ENCODE peak calls at places on chromosome 13, in four cellular contexts. X is AG09309, J is adipocyte, M is ovary. F is an unnamed sample.

GRCh38 chr13:85828094-85828684 is 29.0 kb upstream of the SLITRK6 start:
- DNase-seq in X (no peak), J (peak; percentile 75), M (no peak), F (peak; percentile 11)

GRCh38 chr13:98507060-98507797 is 69.7 kb downstream of the STK24 start:
- DNase-seq in X (no peak), J (peak; percentile 52), M (peak; percentile 76), F (peak; percentile 65)

GRCh38 chr13:73593199-73593765 is 534.5 kb downstream of the KLF5 start:
- DNase-seq in X (no peak), J (no peak), M (no peak), F (no peak)

GRCh38 chr13:112354330-112355273 is 21.6 kb upstream of the SPACA7 start:
- DNase-seq in X (no peak), J (no peak), M (no peak), F (no peak)

GRCh38 chr13:98273824-98274786 is 97.0 kb upstream of the RNF113B start:
- DNase-seq in X (no peak), J (no peak), M (no peak), F (no peak)

GRCh38 chr13:75961911-75962310 is 325.8 kb downstream of the LMO7 start:
- DNase-seq in X (no peak), J (no peak), M (no peak), F (no peak)

GRCh38 chr13:25253702-25254101 is 33.6 kb downstream of the MTMR6 start:
- DNase-seq in X (no peak), J (peak; percentile 18), M (no peak), F (peak; percentile 10)

GRCh38 chr13:33723772-33724435 is 94.0 kb upstream of the RFC3 start:
- DNase-seq in X (peak; percentile 64), J (peak; percentile 94), M (peak; percentile 63), F (peak; percentile 84)

GRCh38 chr13:33548065-33548464 is 262.5 kb upstream of the STARD13 start:
- DNase-seq in X (no peak), J (no peak), M (no peak), F (no peak)

GRCh38 chr13:22092791-22093545 is 422.1 kb downstream of the FGF9 start:
- DNase-seq in X (no peak), J (no peak), M (no peak), F (peak; percentile 66)

GRCh38 chr13:33194820-33195692 is 90.5 kb downstream of the STARD13 start:
- DNase-seq in X (peak; percentile 89), J (peak; percentile 92), M (no peak), F (peak; percentile 82)

GRCh38 chr13:91745962-91746361 is 347.5 kb downstream of the GPC5 start:
- DNase-seq in X (no peak), J (no peak), M (no peak), F (no peak)

GRCh38 chr13:59487883-59488282 is 675.8 kb downstream of the DIAPH3 start:
- DNase-seq in X (no peak), J (no peak), M (no peak), F (no peak)

GRCh38 chr13:39616087-39616694 is 13.2 kb upstream of the LHFPL6 start:
- DNase-seq in X (no peak), J (peak; percentile 91), M (no peak), F (peak; percentile 60)

GRCh38 chr13:23969672-23970071 is 72.4 kb upstream of the C1QTNF9B start:
- DNase-seq in X (no peak), J (peak; percentile 15), M (no peak), F (peak; percentile 58)

GRCh38 chr13:33543631-33544030 is 258.1 kb upstream of the STARD13 start:
- DNase-seq in X (no peak), J (peak; percentile 27), M (no peak), F (no peak)

GRCh38 chr13:43522788-43523187 is 264.0 kb downstream of the ENOX1 start:
- DNase-seq in X (peak; percentile 25), J (peak; percentile 38), M (no peak), F (peak; percentile 87)

GRCh38 chr13:29196409-29197074 is 376.4 kb downstream of the MTUS2 start:
- DNase-seq in X (no peak), J (no peak), M (no peak), F (no peak)

GRCh38 chr13:89694471-89694870 is 1653.0 kb upstream of the MIR17HG start:
- DNase-seq in X (no peak), J (no peak), M (no peak), F (no peak)

GRCh38 chr13:20711301-20712044 is 8.0 kb downstream of the IL17D start:
- DNase-seq in X (no peak), J (no peak), M (no peak), F (no peak)

GRCh38 chr13:20873348-20873747 is 29.2 kb downstream of the XPO4 start:
- DNase-seq in X (peak; percentile 8), J (peak; percentile 9), M (no peak), F (peak; percentile 40)

GRCh38 chr13:107339209-107339608 is 771.3 kb upstream of the ARGLU1 start:
- DNase-seq in X (no peak), J (peak; percentile 11), M (no peak), F (no peak)

GRCh38 chr13:42272115-42272756 is at the start of gene AKAP11:
- DNase-seq in X (no peak), J (peak; percentile 67), M (no peak), F (peak; percentile 35)

GRCh38 chr13:94323746-94324408 is 155.6 kb downstream of the DCT start:
- DNase-seq in X (no peak), J (no peak), M (no peak), F (no peak)

GRCh38 chr13:94712812-94713555 is 639 bp upstream of the SOX21 start:
- DNase-seq in X (peak; percentile 13), J (peak; percentile 82), M (peak; percentile 50), F (peak; percentile 59)

GRCh38 chr13:36395280-36395679 is 37.0 kb upstream of the CCNA1 start:
- DNase-seq in X (peak; percentile 46), J (peak; percentile 90), M (no peak), F (peak; percentile 84)

GRCh38 chr13:45292176-45292575 is 48.8 kb downstream of the TPT1 start:
- DNase-seq in X (no peak), J (no peak), M (no peak), F (peak; percentile 35)

DNA sequence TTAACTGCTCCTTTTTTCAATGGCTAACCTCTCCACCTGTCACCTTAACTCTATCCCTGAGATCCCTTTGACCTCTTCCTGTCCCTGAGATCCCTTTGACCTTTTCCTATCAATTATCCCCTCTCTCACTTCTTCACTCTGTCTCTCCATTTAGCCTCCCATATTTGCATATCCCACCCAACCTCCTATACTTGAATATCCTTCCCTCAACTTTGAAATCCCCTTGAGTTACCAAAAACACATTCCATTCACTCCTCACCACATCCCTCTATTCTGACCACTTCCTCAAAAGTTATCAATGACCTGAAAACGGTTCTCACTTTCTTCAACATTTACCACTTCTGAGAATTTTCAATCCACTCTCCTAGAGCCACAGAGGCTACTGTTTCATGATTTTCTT is 3.0 kb downstream of the MYCBP2 start:
- DNase-seq in X (no peak), J (no peak), M (no peak), F (no peak)
- H3K4me3 ChIP-seq in X (no peak overlapping the region), J (peak overlapping the region; percentile 93), M (no peak overlapping the region), F (peak overlapping the region; percentile 6)

GRCh38 chr13:40781717-40782116 is 7.7 kb upstream of the SLC25A15 start:
- DNase-seq in X (no peak), J (no peak), M (no peak), F (no peak)
- H3K4me3 ChIP-seq in X (no peak overlapping the region), J (no peak overlapping the region), M (no peak overlapping the region), F (no peak overlapping the region)

GRCh38 chr13:19586904-19587634 is 25.7 kb upstream of the TPTE2 start:
- DNase-seq in X (no peak), J (peak; percentile 41), M (no peak), F (peak; percentile 46)
- H3K4me3 ChIP-seq in X (no peak overlapping the region), J (peak overlapping the region; percentile 55), M (no peak overlapping the region), F (peak overlapping the region; percentile 20)

GRCh38 chr13:31159306-31159705 is 2.4 kb downstream of the HSPH1 start:
- DNase-seq in X (no peak), J (no peak), M (no peak), F (no peak)
- H3K4me3 ChIP-seq in X (no peak overlapping the region), J (peak overlapping the region; percentile 89), M (no peak overlapping the region), F (no peak overlapping the region)

GRCh38 chr13:27427663-27428062 is 3.2 kb downstream of the GTF3A start:
- DNase-seq in X (no peak), J (no peak), M (no peak), F (peak; percentile 45)
- H3K4me3 ChIP-seq in X (no peak overlapping the region), J (no peak overlapping the region), M (no peak overlapping the region), F (no peak overlapping the region)

GRCh38 chr13:27967736-27968315 is 1.3 kb downstream of the CDX2 start:
- DNase-seq in X (no peak), J (no peak), M (no peak), F (no peak)

GRCh38 chr13:27969866-27970229 is 733 bp upstream of the CDX2 start:
- DNase-seq in X (no peak), J (no peak), M (no peak), F (no peak)

GRCh38 chr13:27968316-27969072 is 621 bp downstream of the CDX2 start:
- DNase-seq in X (no peak), J (no peak), M (no peak), F (no peak)

GRCh38 chr13:27970382-27971235 is 1.5 kb upstream of the CDX2 start:
- DNase-seq in X (no peak), J (no peak), M (no peak), F (no peak)

DNA sequence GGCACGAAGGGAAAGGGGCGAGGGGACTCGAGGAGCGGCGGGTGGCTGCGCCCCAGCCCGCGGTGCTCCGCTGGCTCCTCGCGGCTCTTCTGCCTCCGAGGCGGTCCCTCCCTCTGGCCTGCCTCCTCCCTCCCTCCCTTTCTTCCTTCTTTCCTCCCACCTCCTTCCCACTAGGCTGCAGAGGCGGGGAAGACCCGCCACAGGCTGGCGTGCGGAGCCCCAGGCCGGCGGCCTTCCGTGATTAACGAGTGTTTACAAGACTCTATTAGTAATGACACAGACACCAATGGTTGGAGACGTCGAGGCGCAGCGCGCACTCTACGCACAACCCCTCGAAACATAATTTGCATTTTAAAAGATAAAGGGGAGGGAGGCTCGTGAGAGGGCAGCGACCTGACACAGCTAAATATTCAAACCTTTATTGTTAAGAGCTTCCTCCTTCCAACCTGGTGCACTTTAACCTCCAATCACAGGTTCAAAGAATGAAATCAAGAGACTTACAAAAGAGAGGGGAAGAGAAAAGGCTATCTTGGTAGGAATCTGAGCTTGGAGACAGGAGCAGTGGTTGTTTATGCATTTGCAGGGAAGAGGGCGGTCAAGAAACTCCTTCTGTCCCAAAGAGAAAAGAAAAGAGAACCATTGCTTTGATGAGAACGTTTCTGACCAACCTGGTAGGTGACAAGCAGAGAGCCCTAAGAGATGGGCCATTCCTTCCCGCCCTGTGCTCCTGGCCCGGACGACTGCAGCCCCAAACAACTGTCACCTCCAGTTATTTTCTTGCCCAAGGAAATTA is at the start of gene CDX2:
- DNase-seq in X (no peak), J (no peak), M (no peak), F (no peak)
- H3K4me3 ChIP-seq in X (no peak within 1 kb of the TSS), J (no peak within 1 kb of the TSS), M (peak within 1 kb of the TSS; percentile 34), F (no peak within 1 kb of the TSS)

GRCh38 chr13:27446986-27447583 is 3.3 kb downstream of the MTIF3 start:
- DNase-seq in X (no peak), J (no peak), M (no peak), F (no peak)
- H3K4me3 ChIP-seq in X (no peak overlapping the region), J (no peak overlapping the region), M (no peak overlapping the region), F (no peak overlapping the region)

GRCh38 chr13:66222926-66223325 is 1007.2 kb downstream of the PCDH9 start:
- DNase-seq in X (no peak), J (no peak), M (no peak), F (no peak)
- H3K4me3 ChIP-seq in X (no peak overlapping the region), J (no peak overlapping the region), M (no peak overlapping the region), F (no peak overlapping the region)